ENCODE peak calls at places on chromosomes 11 and 22, in ten cellular contexts. U is natural killer cell treated with Interleukin-12 subunit alpha and Interleukin-12 subunit beta and Interleukin-15 and Interleukin-18, amount 100 ng/mL, for 72 hours; Z is right atrium auricular region; Y is ecto neural progenitor cell; O is NCI-H1105; H is activated naive CD8-positive, alpha-beta T cell treated with anti-CD3 and anti-CD28 coated beads, Interleukin-2, amount 50 U/mL, for 24 hours; P is Peyer's patch; V is fibroblast of mammary gland; R is NAMALWA; E is GM06990. C is an unnamed sample.

GRCh38 chr22:36552300-36552699 is 23.3 kb upstream of the EIF3D start:
- DNase-seq in O (no peak), H (no peak), P (no peak), R (peak; percentile 82), Y (no peak), Z (no peak), E (peak; percentile 32), V (no peak), U (no peak), C (no peak)

GRCh38 chr11:92670293-92670890 is 299.1 kb upstream of the MTNR1B start:
- DNase-seq in V (no peak), O (peak; percentile 27), U (no peak), Z (no peak), E (no peak), R (no peak), P (no peak), H (no peak), Y (no peak), C (no peak)

GRCh38 chr11:1827095-1827797 is 7.5 kb upstream of the SYT8 start:
- DNase-seq in V (peak; percentile 28), Y (no peak), U (no peak), Z (no peak), O (peak; percentile 93), R (no peak), P (peak; percentile 62), H (no peak), E (no peak), C (peak; percentile 9)

GRCh38 chr22:36881504-36882245 is 20.9 kb downstream of the NCF4 start:
- DNase-seq in U (no peak), Y (no peak), O (no peak), E (no peak), V (no peak), H (no peak), P (no peak), Z (no peak), R (no peak), C (no peak)

GRCh38 chr11:1223346-1224108 is 661 bp downstream of the MUC5B start:
- DNase-seq in P (peak; percentile 31), R (no peak), V (no peak), Y (no peak), U (peak; percentile 53), H (no peak), E (no peak), O (no peak), Z (no peak), C (no peak)

GRCh38 chr11:124482362-124483147 is 37.1 kb upstream of the OR8B8 start:
- DNase-seq in E (no peak), O (no peak), U (no peak), Z (no peak), H (no peak), Y (no peak), V (peak; percentile 9), P (no peak), R (no peak), C (no peak)

GRCh38 chr11:41494716-41495115 is 35.3 kb upstream of the LRRC4C start:
- DNase-seq in E (no peak), P (no peak), V (no peak), U (no peak), R (no peak), H (no peak), O (no peak), Z (no peak), Y (no peak), C (no peak)

GRCh38 chr11:71272161-71272560 is 19.8 kb upstream of the SHANK2 start:
- DNase-seq in Z (no peak), V (no peak), O (no peak), U (no peak), R (no peak), E (no peak), Y (no peak), P (no peak), H (no peak), C (no peak)

GRCh38 chr11:9120659-9121350 is 29.4 kb upstream of the SCUBE2 start:
- DNase-seq in E (no peak), Y (peak; percentile 69), H (no peak), O (no peak), U (no peak), V (no peak), Z (no peak), P (no peak), R (no peak), C (no peak)

GRCh38 chr11:132777067-132777975 is 755.0 kb downstream of the OPCML start:
- DNase-seq in H (no peak), O (no peak), U (no peak), P (no peak), R (no peak), Z (no peak), E (no peak), Y (no peak), V (no peak), C (no peak)

GRCh38 chr22:42792909-42793847 is 63.9 kb downstream of the ARFGAP3 start:
- DNase-seq in U (no peak), O (no peak), V (no peak), E (no peak), H (no peak), Z (peak; percentile 64), P (no peak), R (no peak), Y (no peak), C (no peak)

GRCh38 chr11:124768914-124769313 is 6.8 kb upstream of the ESAM start:
- DNase-seq in Z (no peak), E (no peak), R (no peak), Y (no peak), H (no peak), V (no peak), O (no peak), P (no peak), U (no peak), C (no peak)

GRCh38 chr11:119479685-119480275 is 56.8 kb upstream of the THY1 start:
- DNase-seq in P (peak; percentile 17), Z (peak; percentile 30), E (no peak), V (peak; percentile 42), U (no peak), O (no peak), H (no peak), R (peak; percentile 33), Y (peak; percentile 56), C (no peak)

GRCh38 chr11:121456816-121457431 is 4.2 kb upstream of the SORL1-AS1 start:
- DNase-seq in E (no peak), Z (no peak), R (no peak), U (no peak), V (no peak), P (no peak), O (no peak), H (no peak), Y (no peak), C (no peak)

GRCh38 chr11:118012083-118012669 is 26.0 kb downstream of the IL10RA start:
- DNase-seq in Y (no peak), H (no peak), Z (peak; percentile 68), E (no peak), R (peak; percentile 66), O (no peak), V (peak; percentile 2), U (no peak), P (peak; percentile 76), C (no peak)

GRCh38 chr11:34558673-34559072 is 45.1 kb upstream of the ELF5 start:
- DNase-seq in P (no peak), O (no peak), E (no peak), Y (no peak), U (no peak), H (no peak), R (no peak), Z (no peak), V (peak; percentile 12), C (no peak)

GRCh38 chr22:50489363-50490243 is 2.9 kb downstream of the MIOX start:
- DNase-seq in Z (no peak), R (no peak), V (no peak), H (no peak), O (no peak), U (no peak), P (no peak), Y (no peak), E (no peak), C (no peak)

GRCh38 chr11:72293910-72294533 is 50.0 kb upstream of the PHOX2A start:
- DNase-seq in V (no peak), U (no peak), Z (no peak), O (no peak), H (no peak), P (no peak), R (no peak), E (no peak), Y (no peak), C (no peak)

GRCh38 chr11:91907225-91907624 is 317.4 kb upstream of the FAT3 start:
- DNase-seq in U (no peak), E (no peak), Z (no peak), O (no peak), Y (no peak), V (no peak), P (no peak), H (no peak), R (no peak), C (no peak)

GRCh38 chr22:45420011-45420410 is 6.5 kb downstream of the RIBC2 start:
- DNase-seq in E (no peak), V (no peak), R (no peak), Z (no peak), H (no peak), U (no peak), P (no peak), O (no peak), Y (no peak), C (no peak)

GRCh38 chr11:72740562-72741428 is 11.4 kb downstream of the ARAP1 start:
- DNase-seq in Y (no peak), R (no peak), P (no peak), O (no peak), Z (no peak), V (no peak), U (no peak), E (no peak), H (no peak), C (no peak)

GRCh38 chr22:39684702-39685281 is 114.2 kb downstream of the CACNA1I start:
- DNase-seq in O (no peak), Y (no peak), Z (no peak), V (no peak), P (no peak), R (no peak), U (no peak), H (no peak), E (no peak), C (no peak)

GRCh38 chr22:39110631-39111561 is 13.9 kb downstream of the APOBEC3H start:
- DNase-seq in O (no peak), R (no peak), P (no peak), V (no peak), U (no peak), H (no peak), Y (no peak), Z (no peak), E (no peak), C (no peak)

GRCh38 chr11:67534070-67534679 is 10.9 kb upstream of the CABP2 start:
- DNase-seq in P (no peak), O (no peak), Y (no peak), R (peak; percentile 29), H (no peak), E (no peak), U (no peak), Z (no peak), V (peak; percentile 23), C (no peak)

GRCh38 chr11:1873048-1873812 is 18.5 kb downstream of the PRR33 start:
- DNase-seq in H (no peak), O (no peak), Z (no peak), Y (no peak), R (no peak), E (no peak), V (peak; percentile 70), U (no peak), P (no peak), C (no peak)

C was measured in memory B cell.